ENCODE peak calls at places on chromosomes 11 and 22, in four cellular contexts. Z is activated CD8-positive, alpha-beta T cell treated with anti-CD3 and anti-CD28 coated beads for 36 hours; Q is endodermal cell; E is body of pancreas. S is an unnamed sample.

GRCh38 chr11:121112498-121113455 is 11.7 kb downstream of the TECTA start:
- DNase-seq in Z (peak; percentile 57), Q (peak; percentile 88), E (peak; percentile 70), S (peak; percentile 73)

GRCh38 chr22:35739642-35740041 is 22.0 kb downstream of the APOL5 start:
- DNase-seq in Z (peak; percentile 4), Q (peak; percentile 66), E (no peak), S (no peak)

GRCh38 chr11:111978028-111978771 is 41.1 kb downstream of the DIXDC1 start:
- DNase-seq in Z (no peak), Q (peak; percentile 92), E (peak; percentile 22), S (no peak)

GRCh38 chr11:110251837-110252236 is 44.6 kb downstream of the RDX start:
- DNase-seq in Z (no peak), Q (no peak), E (peak; percentile 90), S (no peak)

GRCh38 chr11:20197881-20198280 is 37.6 kb upstream of the DBX1 start:
- DNase-seq in Z (no peak), Q (no peak), E (no peak), S (no peak)

GRCh38 chr11:130389315-130389935 is 39.0 kb downstream of the ADAMTS8 start:
- DNase-seq in Z (peak; percentile 33), Q (no peak), E (no peak), S (no peak)

GRCh38 chr22:25970996-25971811 is 198.1 kb upstream of the SEZ6L start:
- DNase-seq in Z (no peak), Q (peak; percentile 87), E (no peak), S (no peak)

GRCh38 chr11:6397636-6398035 is 7.4 kb downstream of the SMPD1 start:
- DNase-seq in Z (no peak), Q (no peak), E (no peak), S (no peak)

GRCh38 chr11:120061761-120062560 is 76.0 kb downstream of the TRIM29 start:
- DNase-seq in Z (no peak), Q (peak; percentile 75), E (no peak), S (no peak)

GRCh38 chr11:120337896-120338840 is 2.0 kb downstream of the ARHGEF12 start:
- DNase-seq in Z (no peak), Q (no peak), E (no peak), S (no peak)

GRCh38 chr11:44899959-44900358 is 50.7 kb downstream of the TP53I11 start:
- DNase-seq in Z (peak; percentile 46), Q (peak; percentile 90), E (no peak), S (no peak)

GRCh38 chr22:19480173-19480568 is 451 bp downstream of the CDC45 start:
- DNase-seq in Z (peak; percentile 28), Q (no peak), E (no peak), S (no peak)

GRCh38 chr22:38735465-38736256 is 20.1 kb downstream of the SUN2 start:
- DNase-seq in Z (no peak), Q (no peak), E (no peak), S (no peak)

GRCh38 chr11:422249-422656 is 7.5 kb upstream of the SIGIRR start:
- DNase-seq in Z (no peak), Q (peak; percentile 68), E (no peak), S (no peak)

GRCh38 chr11:125871391-125872137 is 15.9 kb upstream of the HYLS1 start:
- DNase-seq in Z (peak; percentile 59), Q (peak; percentile 88), E (peak; percentile 26), S (no peak)

GRCh38 chr11:961921-962320 is 36.3 kb downstream of the AP2A2 start:
- DNase-seq in Z (no peak), Q (no peak), E (no peak), S (no peak)

GRCh38 chr22:43166132-43166930 is 15.0 kb downstream of the TSPO start:
- DNase-seq in Z (no peak), Q (no peak), E (no peak), S (no peak)

GRCh38 chr22:43170131-43170480 is 16.8 kb downstream of the TTLL12 start:
- DNase-seq in Z (no peak), Q (no peak), E (no peak), S (no peak)

GRCh38 chr22:43169310-43170130 is 17.4 kb downstream of the TTLL12 start:
- DNase-seq in Z (no peak), Q (no peak), E (no peak), S (no peak)

GRCh38 chr22:43167001-43167589 is 15.7 kb downstream of the TSPO start:
- DNase-seq in Z (no peak), Q (no peak), E (no peak), S (no peak)

GRCh38 chr22:43168416-43169309 is 17.3 kb downstream of the TSPO start:
- DNase-seq in Z (no peak), Q (peak; percentile 59), E (no peak), S (no peak)
- TF ChIP-seq CTCF in Z (no peak), Q (no peak), E (no peak), S (no peak)

GRCh38 chr11:5007561-5007960 is 12.9 kb downstream of the OR51L1 start:
- DNase-seq in Z (no peak), Q (no peak), E (no peak), S (no peak)

DNA sequence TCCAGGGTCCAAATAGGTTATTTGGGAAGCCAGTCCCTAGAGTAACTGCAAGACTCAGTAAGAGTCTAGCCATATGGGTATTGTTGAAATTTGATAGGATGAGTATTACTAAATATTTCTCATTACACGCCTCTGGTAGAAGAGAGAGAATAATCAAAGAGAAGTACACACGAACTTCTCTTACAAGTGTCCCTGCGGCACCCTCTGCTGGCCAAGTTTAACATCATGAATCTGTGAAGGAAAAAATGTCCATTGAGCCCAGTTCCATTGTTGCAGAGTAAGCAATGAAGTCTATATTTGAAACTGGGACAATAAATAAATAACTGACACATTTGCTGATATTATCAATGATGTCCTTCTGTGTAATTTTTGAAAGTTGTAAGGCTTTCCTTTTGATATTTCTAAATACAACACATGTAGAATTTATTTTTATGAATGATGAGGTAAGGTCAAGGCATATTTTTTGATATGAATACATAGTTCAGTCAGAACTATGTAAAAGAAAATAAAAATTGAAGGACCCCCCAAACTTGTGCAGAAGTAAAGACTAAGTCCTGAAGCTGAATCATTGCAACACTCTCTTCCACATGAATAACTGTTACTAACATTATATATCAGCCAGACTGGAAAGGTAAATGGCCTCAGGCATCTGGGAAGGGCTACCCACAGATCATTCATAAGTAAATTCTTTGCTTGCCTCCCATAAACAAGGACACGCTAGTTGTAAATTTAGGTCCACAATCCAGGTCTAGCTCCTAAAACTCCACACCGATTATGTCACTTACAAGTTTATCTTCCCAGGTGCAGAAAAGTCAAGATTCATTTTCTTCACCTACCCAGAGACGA is 10.0 kb downstream of the OR51L1 start:
- DNase-seq in Z (peak; percentile 59), Q (peak; percentile 82), E (peak; percentile 73), S (peak; percentile 10)
- TF ChIP-seq CTCF in Z (peak; percentile 22), Q (peak; percentile 88), E (peak; percentile 79), S (peak; percentile 49)

DNA sequence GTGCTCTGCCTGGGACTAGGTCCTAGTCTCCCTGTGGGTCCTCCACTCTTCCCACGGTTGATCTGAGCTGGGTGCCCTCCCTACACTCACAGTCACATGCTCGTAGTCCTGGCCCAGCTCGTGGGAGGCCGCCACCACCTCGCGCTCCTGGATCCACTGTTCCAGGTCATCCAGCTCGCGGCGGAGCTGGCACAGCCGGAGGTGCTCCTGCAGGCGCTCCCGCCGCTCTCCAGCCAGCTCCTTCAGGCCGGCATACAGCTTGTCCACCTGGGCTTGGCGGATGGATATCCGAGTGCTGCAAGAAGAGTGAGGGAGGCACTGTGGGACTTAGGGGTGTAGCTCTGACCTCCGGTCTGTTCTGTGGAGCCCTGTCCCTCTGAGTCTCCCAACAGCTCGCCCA is 14.8 kb upstream of the RBM4B start:
- DNase-seq in Z (no peak), Q (no peak), E (no peak), S (no peak)
- TF ChIP-seq CTCF in Z (no peak), Q (no peak), E (no peak), S (no peak)

DNA sequence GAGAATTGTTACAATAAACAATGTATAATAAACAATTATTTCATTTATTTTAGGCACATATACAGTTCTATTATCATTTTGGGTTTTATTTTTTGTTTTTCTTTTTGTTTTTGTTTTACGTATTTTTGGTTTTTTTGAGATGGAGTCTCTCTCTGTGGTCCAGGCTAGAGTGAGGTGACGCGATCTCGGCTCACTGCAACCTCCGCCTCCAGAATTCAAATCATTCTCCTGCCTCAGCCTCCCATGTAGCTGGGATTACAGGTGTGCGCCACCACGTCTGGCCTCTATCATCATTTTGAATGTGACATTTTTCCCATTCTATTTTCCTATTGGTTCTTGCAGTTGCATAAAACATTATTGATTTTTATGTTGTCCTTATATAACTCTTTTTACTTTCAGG is 20.4 kb upstream of the OR52A1 start:
- DNase-seq in Z (no peak), Q (no peak), E (no peak), S (no peak)
- TF ChIP-seq CTCF in Z (no peak), Q (no peak), E (no peak), S (no peak)

GRCh38 chr11:119057000-119057769 is at the start of gene HYOU1:
- DNase-seq in Z (peak; percentile 100), Q (peak; percentile 99), E (peak; percentile 99), S (peak; percentile 99)
- TF ChIP-seq CTCF in Z (no peak), Q (peak; percentile 65), E (peak; percentile 38), S (peak; percentile 18)

GRCh38 chr11:70144262-70144661 is 58.8 kb upstream of the FADD start:
- DNase-seq in Z (no peak), Q (no peak), E (no peak), S (no peak)
- TF ChIP-seq CTCF in Z (no peak), Q (no peak), E (no peak), S (no peak)